ENCODE peak calls at places on chromosomes 11 and 22, in five cellular contexts. One of them, this sample, is unnamed.

GRCh38 chr22:37077802-37078448 is 26.4 kb downstream of the KCTD17 start:
- DNase-seq in endothelial cell of umbilical vein: peak; percentile 38
- DNase-seq in H9: peak; percentile 73
- DNase-seq in OCI-LY7: peak; percentile 68
- DNase-seq in hepatocyte: peak; percentile 78
- DNase-seq in this sample: peak; percentile 57

GRCh38 chr11:123628936-123629683 is 25.3 kb downstream of the SCN3B start:
- DNase-seq in hepatocyte: peak; percentile 41
- DNase-seq in OCI-LY7: no peak
- DNase-seq in H9: no peak
- DNase-seq in endothelial cell of umbilical vein: peak; percentile 91
- DNase-seq in this sample: no peak

GRCh38 chr11:111696556-111696955 is 69.6 kb downstream of the PPP2R1B start:
- DNase-seq in H9: no peak
- DNase-seq in hepatocyte: no peak
- DNase-seq in endothelial cell of umbilical vein: no peak
- DNase-seq in OCI-LY7: no peak
- DNase-seq in this sample: no peak

GRCh38 chr11:39806652-39807051 is 1652.8 kb downstream of the LRRC4C start:
- DNase-seq in H9: no peak
- DNase-seq in hepatocyte: no peak
- DNase-seq in OCI-LY7: no peak
- DNase-seq in endothelial cell of umbilical vein: no peak
- DNase-seq in this sample: no peak

GRCh38 chr22:36405671-36406070 is 17.9 kb upstream of the MYH9 start:
- DNase-seq in endothelial cell of umbilical vein: no peak
- DNase-seq in H9: no peak
- DNase-seq in hepatocyte: no peak
- DNase-seq in OCI-LY7: peak; percentile 88
- DNase-seq in this sample: no peak

GRCh38 chr11:1746516-1746931 is 3.9 kb downstream of the IFITM10 start:
- DNase-seq in hepatocyte: no peak
- DNase-seq in OCI-LY7: no peak
- DNase-seq in H9: no peak
- DNase-seq in endothelial cell of umbilical vein: no peak
- DNase-seq in this sample: no peak

GRCh38 chr11:13772223-13773046 is 104.0 kb downstream of the FAR1 start:
- DNase-seq in OCI-LY7: peak; percentile 90
- DNase-seq in endothelial cell of umbilical vein: peak; percentile 72
- DNase-seq in H9: no peak
- DNase-seq in hepatocyte: peak; percentile 76
- DNase-seq in this sample: peak; percentile 71

GRCh38 chr11:124745270-124745834 is 5.6 kb downstream of the NRGN start:
- DNase-seq in OCI-LY7: no peak
- DNase-seq in hepatocyte: no peak
- DNase-seq in H9: peak; percentile 30
- DNase-seq in endothelial cell of umbilical vein: no peak
- DNase-seq in this sample: no peak

GRCh38 chr11:69453151-69453550 is 28.3 kb upstream of the LINC01488 start:
- DNase-seq in endothelial cell of umbilical vein: no peak
- DNase-seq in H9: no peak
- DNase-seq in OCI-LY7: no peak
- DNase-seq in hepatocyte: no peak
- DNase-seq in this sample: no peak

GRCh38 chr11:69459848-69460539 is 21.5 kb upstream of the LINC01488 start:
- DNase-seq in endothelial cell of umbilical vein: no peak
- DNase-seq in OCI-LY7: no peak
- DNase-seq in H9: no peak
- DNase-seq in hepatocyte: no peak
- DNase-seq in this sample: no peak

GRCh38 chr11:69454018-69454417 is 27.4 kb upstream of the LINC01488 start:
- DNase-seq in H9: no peak
- DNase-seq in OCI-LY7: no peak
- DNase-seq in hepatocyte: no peak
- DNase-seq in endothelial cell of umbilical vein: no peak
- DNase-seq in this sample: no peak

GRCh38 chr11:69455969-69456368 is 25.5 kb upstream of the LINC01488 start:
- DNase-seq in endothelial cell of umbilical vein: no peak
- DNase-seq in hepatocyte: no peak
- DNase-seq in H9: no peak
- DNase-seq in OCI-LY7: no peak
- DNase-seq in this sample: no peak

DNA sequence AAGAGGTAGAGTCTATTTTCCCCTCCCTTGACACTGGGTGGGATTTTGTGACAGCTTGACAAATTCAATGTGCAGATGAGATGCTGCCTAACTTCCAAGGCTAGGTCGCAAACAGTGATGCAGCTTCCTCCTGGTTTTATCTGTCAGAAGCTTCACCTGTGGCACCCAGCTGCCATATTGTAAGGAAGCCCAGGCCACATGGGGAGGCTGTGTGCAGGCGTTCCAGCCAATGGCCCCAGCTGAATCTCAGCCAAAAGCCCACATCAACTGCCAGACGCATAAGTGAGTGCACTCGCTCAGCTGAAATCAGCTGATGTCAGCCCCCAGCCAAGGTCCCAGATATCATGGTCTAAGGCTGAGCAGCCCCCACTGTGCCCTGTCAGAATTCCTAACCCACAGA is 24.8 kb upstream of the LINC01488 start:
- DNase-seq in OCI-LY7: no peak
- DNase-seq in hepatocyte: no peak
- DNase-seq in endothelial cell of umbilical vein: no peak
- DNase-seq in H9: no peak
- DNase-seq in this sample: no peak
- H2AFZ ChIP-seq in OCI-LY7: no peak overlapping the region
- H2AFZ ChIP-seq in hepatocyte: no peak overlapping the region
- H2AFZ ChIP-seq in endothelial cell of umbilical vein: no peak overlapping the region
- H2AFZ ChIP-seq in H9: no peak overlapping the region
- H2AFZ ChIP-seq in this sample: no peak overlapping the region

DNA sequence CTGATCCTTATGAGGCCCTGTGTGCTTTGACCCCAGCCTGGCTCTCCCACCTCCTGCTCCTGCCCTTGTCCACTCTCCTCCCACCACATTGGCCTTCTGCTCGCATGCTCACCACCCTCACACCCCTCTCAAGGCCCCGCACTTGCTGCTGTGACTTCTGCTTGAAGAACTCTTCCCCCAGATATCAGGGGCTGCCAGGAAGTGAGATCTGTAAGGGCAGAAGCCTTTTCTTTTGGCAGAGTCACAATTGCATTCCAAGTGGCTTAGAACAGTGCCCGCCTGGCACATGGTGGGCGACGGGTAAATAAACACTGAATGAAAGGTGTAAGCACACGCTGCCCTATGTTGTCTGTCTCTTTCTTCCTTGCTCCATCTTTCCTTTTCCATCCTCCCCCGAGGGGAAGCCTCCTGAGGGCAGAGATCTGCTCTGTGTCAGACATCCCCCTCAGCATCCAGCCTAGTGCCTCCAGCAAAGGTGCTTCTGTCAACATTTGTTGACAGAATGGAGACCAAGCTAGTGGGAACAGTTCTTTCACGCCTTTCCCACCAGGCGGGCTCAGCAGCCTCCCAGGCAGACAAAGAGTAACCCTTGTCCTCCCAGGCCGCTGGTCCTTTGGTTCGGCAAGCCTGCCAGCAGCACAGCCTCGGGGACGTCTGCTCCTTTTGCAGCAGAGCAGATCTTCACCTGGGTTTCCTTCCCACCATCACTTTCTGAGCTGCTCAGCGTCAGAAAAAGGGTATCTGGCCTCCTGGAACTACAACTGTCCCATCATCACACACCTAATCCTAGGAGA is 10.0 kb upstream of the PEX26 start:
- DNase-seq in H9: no peak
- DNase-seq in OCI-LY7: peak; percentile 39
- DNase-seq in hepatocyte: no peak
- DNase-seq in endothelial cell of umbilical vein: no peak
- DNase-seq in this sample: no peak
- H2AFZ ChIP-seq in H9: no peak overlapping the region
- H2AFZ ChIP-seq in OCI-LY7: peak overlapping the region; percentile 23
- H2AFZ ChIP-seq in hepatocyte: no peak overlapping the region
- H2AFZ ChIP-seq in endothelial cell of umbilical vein: no peak overlapping the region
- H2AFZ ChIP-seq in this sample: no peak overlapping the region

DNA sequence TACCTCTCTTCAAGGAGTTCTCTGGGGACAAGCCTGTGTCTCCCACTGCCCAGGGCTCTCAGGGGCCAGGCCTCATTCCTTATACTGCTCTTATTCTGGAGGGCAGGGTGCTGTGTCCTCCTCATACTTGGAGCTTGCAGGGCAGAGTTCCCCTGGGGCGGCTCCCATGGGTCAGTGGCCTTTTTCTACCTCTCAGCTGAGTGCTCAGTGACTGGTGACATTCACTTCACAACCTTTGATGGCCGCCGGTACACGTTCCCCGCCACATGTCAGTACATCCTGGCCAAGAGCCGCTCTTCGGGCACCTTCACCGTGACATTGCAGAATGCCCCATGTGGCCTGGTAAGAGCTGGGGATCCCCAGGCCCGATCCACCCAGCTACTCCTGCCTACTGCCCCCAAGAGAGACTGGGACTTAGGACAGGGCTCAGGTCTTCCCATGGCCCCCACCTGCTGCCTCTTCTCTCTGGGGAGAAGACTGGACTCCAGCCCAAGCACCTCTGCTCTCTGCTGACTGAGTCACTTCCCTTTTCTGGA is 14.5 kb downstream of the OTOG start:
- DNase-seq in hepatocyte: no peak
- DNase-seq in endothelial cell of umbilical vein: no peak
- DNase-seq in H9: peak; percentile 19
- DNase-seq in OCI-LY7: no peak
- DNase-seq in this sample: no peak
- H2AFZ ChIP-seq in hepatocyte: no peak overlapping the region
- H2AFZ ChIP-seq in endothelial cell of umbilical vein: no peak overlapping the region
- H2AFZ ChIP-seq in H9: no peak overlapping the region
- H2AFZ ChIP-seq in OCI-LY7: no peak overlapping the region
- H2AFZ ChIP-seq in this sample: no peak overlapping the region

GRCh38 chr11:33775832-33776231 is 1.5 kb upstream of the FBXO3 start:
- DNase-seq in OCI-LY7: no peak
- DNase-seq in endothelial cell of umbilical vein: no peak
- DNase-seq in H9: no peak
- DNase-seq in hepatocyte: no peak
- DNase-seq in this sample: no peak

GRCh38 chr11:33777906-33778305 is 3.6 kb upstream of the FBXO3 start:
- DNase-seq in H9: no peak
- DNase-seq in endothelial cell of umbilical vein: no peak
- DNase-seq in hepatocyte: no peak
- DNase-seq in OCI-LY7: peak; percentile 17
- DNase-seq in this sample: no peak

GRCh38 chr11:33773399-33774355 is 643 bp downstream of the FBXO3 start:
- DNase-seq in endothelial cell of umbilical vein: peak; percentile 40
- DNase-seq in hepatocyte: peak; percentile 9
- DNase-seq in H9: no peak
- DNase-seq in OCI-LY7: peak; percentile 60
- DNase-seq in this sample: no peak

GRCh38 chr11:33774356-33775063 is at the start of gene FBXO3:
- DNase-seq in H9: peak; percentile 94
- DNase-seq in hepatocyte: peak; percentile 94
- DNase-seq in OCI-LY7: peak; percentile 93
- DNase-seq in endothelial cell of umbilical vein: peak; percentile 81
- DNase-seq in this sample: peak; percentile 86

GRCh38 chr11:33775064-33775807 is 916 bp upstream of the FBXO3 start:
- DNase-seq in endothelial cell of umbilical vein: no peak
- DNase-seq in H9: no peak
- DNase-seq in OCI-LY7: no peak
- DNase-seq in hepatocyte: no peak
- DNase-seq in this sample: no peak
- H2AFZ ChIP-seq in endothelial cell of umbilical vein: peak overlapping the region; percentile 98
- H2AFZ ChIP-seq in H9: no peak overlapping the region
- H2AFZ ChIP-seq in OCI-LY7: peak overlapping the region; percentile 79
- H2AFZ ChIP-seq in hepatocyte: peak overlapping the region; percentile 81
- H2AFZ ChIP-seq in this sample: peak overlapping the region; percentile 93

GRCh38 chr11:10318527-10318802 is 13.6 kb downstream of the ADM start:
- DNase-seq in hepatocyte: no peak
- DNase-seq in H9: no peak
- DNase-seq in endothelial cell of umbilical vein: no peak
- DNase-seq in OCI-LY7: peak; percentile 82
- DNase-seq in this sample: no peak
- H2AFZ ChIP-seq in hepatocyte: no peak overlapping the region
- H2AFZ ChIP-seq in H9: no peak overlapping the region
- H2AFZ ChIP-seq in endothelial cell of umbilical vein: no peak overlapping the region
- H2AFZ ChIP-seq in OCI-LY7: peak overlapping the region; percentile 83
- H2AFZ ChIP-seq in this sample: peak overlapping the region; percentile 88

GRCh38 chr11:130601141-130601540 is 152.7 kb downstream of the ADAMTS15 start:
- DNase-seq in H9: peak; percentile 53
- DNase-seq in hepatocyte: peak; percentile 66
- DNase-seq in OCI-LY7: no peak
- DNase-seq in endothelial cell of umbilical vein: no peak
- DNase-seq in this sample: no peak
- H2AFZ ChIP-seq in H9: no peak overlapping the region
- H2AFZ ChIP-seq in hepatocyte: no peak overlapping the region
- H2AFZ ChIP-seq in OCI-LY7: no peak overlapping the region
- H2AFZ ChIP-seq in endothelial cell of umbilical vein: no peak overlapping the region
- H2AFZ ChIP-seq in this sample: peak overlapping the region; percentile 70

GRCh38 chr11:11524436-11525038 is 97.3 kb downstream of the GALNT18 start:
- DNase-seq in endothelial cell of umbilical vein: no peak
- DNase-seq in hepatocyte: no peak
- DNase-seq in H9: no peak
- DNase-seq in OCI-LY7: no peak
- DNase-seq in this sample: no peak

GRCh38 chr11:11520231-11521015 is 101.4 kb downstream of the GALNT18 start:
- DNase-seq in endothelial cell of umbilical vein: no peak
- DNase-seq in hepatocyte: no peak
- DNase-seq in H9: peak; percentile 32
- DNase-seq in OCI-LY7: no peak
- DNase-seq in this sample: no peak

GRCh38 chr11:11525283-11525682 is 96.5 kb downstream of the GALNT18 start:
- DNase-seq in OCI-LY7: no peak
- DNase-seq in hepatocyte: no peak
- DNase-seq in H9: no peak
- DNase-seq in endothelial cell of umbilical vein: no peak
- DNase-seq in this sample: no peak

GRCh38 chr11:11519184-11519583 is 102.6 kb downstream of the GALNT18 start:
- DNase-seq in OCI-LY7: no peak
- DNase-seq in hepatocyte: no peak
- DNase-seq in H9: peak; percentile 45
- DNase-seq in endothelial cell of umbilical vein: no peak
- DNase-seq in this sample: no peak

DNA sequence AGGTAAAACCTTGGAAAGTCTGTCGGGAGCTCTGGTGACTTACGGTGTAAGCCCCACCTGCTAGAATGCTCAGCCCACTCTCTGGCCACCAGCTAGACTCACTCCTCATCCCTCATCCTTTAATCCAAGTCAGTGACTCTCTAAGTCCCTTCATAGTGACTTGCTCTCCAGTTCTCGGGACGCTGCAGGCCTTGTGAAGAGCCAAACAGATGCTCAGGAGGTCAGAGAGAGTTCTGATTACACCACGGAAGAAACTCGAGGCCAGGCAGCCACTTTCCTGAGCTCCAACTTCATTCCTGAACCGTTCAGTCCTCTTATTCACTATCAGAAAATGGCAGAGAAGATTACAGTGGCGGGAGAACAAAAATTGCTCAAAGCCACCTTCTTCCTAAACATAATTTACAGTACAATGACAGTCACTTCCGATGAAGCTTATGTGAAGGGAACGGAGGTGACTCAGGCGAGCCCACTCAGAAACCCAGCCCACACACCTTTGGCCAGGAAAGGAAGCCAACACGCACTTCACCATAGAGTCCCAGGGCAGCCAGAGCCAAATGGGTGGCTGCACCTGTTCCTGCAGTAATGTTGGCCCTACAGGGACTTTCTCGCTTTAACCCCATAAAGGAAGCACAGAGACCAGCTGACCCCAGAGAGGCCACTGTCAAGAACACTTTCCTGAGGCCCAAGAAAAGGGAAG is 100.4 kb downstream of the GALNT18 start:
- DNase-seq in hepatocyte: no peak
- DNase-seq in OCI-LY7: no peak
- DNase-seq in endothelial cell of umbilical vein: no peak
- DNase-seq in H9: no peak
- DNase-seq in this sample: no peak
- H2AFZ ChIP-seq in hepatocyte: no peak overlapping the region
- H2AFZ ChIP-seq in OCI-LY7: no peak overlapping the region
- H2AFZ ChIP-seq in endothelial cell of umbilical vein: no peak overlapping the region
- H2AFZ ChIP-seq in H9: no peak overlapping the region
- H2AFZ ChIP-seq in this sample: no peak overlapping the region